ENCODE peak calls at places on chromosomes 3 and 15, in five cellular contexts. R is lower lobe of right lung; T is endodermal cell; A is A549; V is CD4-positive, alpha-beta memory T cell. L is an unnamed sample.
A peak's percentile ranks its signal among the peaks of the same experiment; 100 is the strongest.

GRCh38 chr3:171488479-171488878 is 28.3 kb upstream of the TNIK start:
- DNase-seq in R (no peak), T (no peak), A (no peak), V (no peak), L (no peak)

GRCh38 chr15:42548258-42549051 is at the start of the genes HAUS2 and LRRC57:
- DNase-seq in R (peak; percentile 93), T (peak; percentile 96), A (peak; percentile 88), V (peak; percentile 86), L (peak; percentile 93)

GRCh38 chr3:151813777-151814176 is at the start of gene AADAC:
- DNase-seq in R (no peak), T (no peak), A (no peak), V (no peak), L (no peak)

GRCh38 chr15:99429681-99430081 is 136.1 kb upstream of the MEF2A start:
- DNase-seq in R (no peak), T (no peak), A (no peak), V (no peak), L (peak; percentile 2)

GRCh38 chr3:10552631-10552943 is 47.2 kb upstream of the ATP2B2 start:
- DNase-seq in R (no peak), T (peak; percentile 25), A (no peak), V (peak; percentile 7), L (no peak)

GRCh38 chr3:172341482-172342059 is 106.7 kb downstream of the GHSR start:
- DNase-seq in R (no peak), T (no peak), A (peak; percentile 13), V (peak; percentile 58), L (no peak)

GRCh38 chr3:67381667-67382272 is 272.6 kb downstream of the SUCLG2 start:
- DNase-seq in R (no peak), T (no peak), A (peak; percentile 2), V (peak; percentile 21), L (peak; percentile 42)

GRCh38 chr3:28328188-28329151 is 20.1 kb upstream of the ZCWPW2 start:
- DNase-seq in R (no peak), T (no peak), A (no peak), V (peak; percentile 51), L (no peak)

GRCh38 chr15:80467311-80467714 is 63.1 kb downstream of the ARNT2 start:
- DNase-seq in R (no peak), T (no peak), A (no peak), V (no peak), L (no peak)

GRCh38 chr3:51371943-51372557 is 13.0 kb upstream of the MANF start:
- DNase-seq in R (no peak), T (peak; percentile 89), A (no peak), V (peak; percentile 52), L (peak; percentile 53)

GRCh38 chr3:30286007-30286669 is 320.3 kb upstream of the TGFBR2 start:
- DNase-seq in R (peak; percentile 41), T (no peak), A (peak; percentile 35), V (no peak), L (peak; percentile 20)

GRCh38 chr3:184636774-184637316 is 75.0 kb downstream of the MAGEF1 start:
- DNase-seq in R (no peak), T (no peak), A (no peak), V (no peak), L (no peak)

GRCh38 chr3:63043631-63044030 is 168.4 kb upstream of the CADPS start:
- DNase-seq in R (no peak), T (no peak), A (no peak), V (no peak), L (no peak)

GRCh38 chr15:88342666-88343065 is 86.1 kb upstream of the NTRK3 start:
- DNase-seq in R (no peak), T (no peak), A (no peak), V (no peak), L (no peak)

GRCh38 chr3:31170932-31171670 is 276.6 kb upstream of the GADL1 start:
- DNase-seq in R (no peak), T (no peak), A (no peak), V (no peak), L (no peak)

GRCh38 chr15:73948396-73948795 is 22.1 kb downstream of the LOXL1 start:
- DNase-seq in R (peak; percentile 4), T (no peak), A (no peak), V (no peak), L (no peak)

GRCh38 chr15:37088436-37088835 is 11.9 kb downstream of the MEIS2 start:
- DNase-seq in R (no peak), T (no peak), A (no peak), V (no peak), L (no peak)

GRCh38 chr3:143288944-143289343 is 169.4 kb downstream of the CHST2 start:
- DNase-seq in R (no peak), T (no peak), A (no peak), V (no peak), L (no peak)

GRCh38 chr15:51380999-51381806 is 39.7 kb downstream of the GLDN start:
- DNase-seq in R (no peak), T (peak; percentile 84), A (peak; percentile 72), V (no peak), L (peak; percentile 76)

GRCh38 chr15:33540174-33540573 is 229.4 kb downstream of the RYR3 start:
- DNase-seq in R (no peak), T (no peak), A (no peak), V (no peak), L (no peak)

GRCh38 chr3:194083253-194084224 is 52.4 kb upstream of the HES1 start:
- DNase-seq in R (no peak), T (peak; percentile 45), A (no peak), V (no peak), L (no peak)

GRCh38 chr3:171113716-171114115 is 87.2 kb upstream of the SLC2A2 start:
- DNase-seq in R (no peak), T (peak; percentile 83), A (no peak), V (no peak), L (peak; percentile 23)

GRCh38 chr3:172581757-172582166 is 58.5 kb upstream of the TNFSF10 start:
- DNase-seq in R (no peak), T (no peak), A (no peak), V (no peak), L (no peak)

GRCh38 chr3:46684881-46685280 is 8.6 kb downstream of the ALS2CL start:
- DNase-seq in R (no peak), T (no peak), A (no peak), V (no peak), L (no peak)

GRCh38 chr3:75218577-75218976 is 445.6 kb upstream of the FRG2C start:
- DNase-seq in R (no peak), T (no peak), A (no peak), V (no peak), L (no peak)

GRCh38 chr3:72086051-72086711 is 301.2 kb upstream of the PROK2 start:
- DNase-seq in R (no peak), T (no peak), A (no peak), V (no peak), L (no peak)
- H3K4me1 ChIP-seq in R (peaks cover 18% of the 10 kb centered on the region), T (no peaks in the 10 kb centered on the region), A (no peaks in the 10 kb centered on the region), V (no peaks in the 10 kb centered on the region), L (peaks cover 9% of the 10 kb centered on the region)

GRCh38 chr3:114308377-114308776 is 14.5 kb downstream of the TIGIT start:
- DNase-seq in R (no peak), T (no peak), A (no peak), V (no peak), L (no peak)
- H3K4me3 ChIP-seq in R (no peak overlapping the region), T (no peak overlapping the region), A (no peak overlapping the region), V (peak overlapping the region; percentile 12), L (no peak overlapping the region)

GRCh38 chr15:90870354-90871096 is 2.1 kb downstream of the FURIN start:
- DNase-seq in R (no peak), T (peak; percentile 69), A (no peak), V (no peak), L (no peak)
- H3K4me1 ChIP-seq in R (peaks cover 70% of the 10 kb centered on the region), T (peaks cover 47% of the 10 kb centered on the region), A (peaks cover 69% of the 10 kb centered on the region), V (peaks cover 46% of the 10 kb centered on the region), L (peaks cover 8% of the 10 kb centered on the region)

GRCh38 chr15:35669457-35670045 is 123.6 kb upstream of the DPH6 start:
- DNase-seq in R (no peak), T (peak; percentile 49), A (no peak), V (no peak), L (no peak)

GRCh38 chr15:35669021-35669420 is 123.1 kb upstream of the DPH6 start:
- DNase-seq in R (no peak), T (peak; percentile 75), A (no peak), V (no peak), L (no peak)

GRCh38 chr15:35673093-35673573 is 127.2 kb upstream of the DPH6 start:
- DNase-seq in R (no peak), T (no peak), A (no peak), V (no peak), L (no peak)

GRCh38 chr15:35671197-35671596 is 125.2 kb upstream of the DPH6 start:
- DNase-seq in R (no peak), T (no peak), A (no peak), V (no peak), L (no peak)

GRCh38 chr15:35671981-35672380 is 126.0 kb upstream of the DPH6 start:
- DNase-seq in R (no peak), T (no peak), A (no peak), V (no peak), L (no peak)
- H3K4me3 ChIP-seq in R (no peak overlapping the region), T (no peak overlapping the region), A (no peak overlapping the region), V (no peak overlapping the region), L (no peak overlapping the region)

DNA sequence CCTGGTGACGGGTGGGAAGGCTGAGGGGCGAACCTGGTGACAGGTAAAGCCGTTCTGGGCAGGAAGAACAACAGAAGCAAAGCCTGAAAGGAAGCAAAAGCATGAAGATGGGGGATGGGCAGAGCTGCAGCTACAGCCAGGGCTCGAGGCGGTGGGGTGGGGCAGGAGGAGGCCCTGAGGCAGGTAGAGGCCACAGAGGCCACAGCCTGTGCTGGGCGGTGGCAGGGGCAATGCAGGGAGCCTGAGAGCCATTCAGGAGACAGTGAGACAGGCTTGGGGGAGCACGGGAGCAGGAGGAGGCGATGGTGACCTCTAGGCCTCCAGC is 8.2 kb downstream of the PCSK6 start:
- DNase-seq in R (no peak), T (peak; percentile 45), A (no peak), V (no peak), L (no peak)
- H3K4me1 ChIP-seq in R (no peaks in the 10 kb centered on the region), T (peaks cover 5% of the 10 kb centered on the region), A (peaks cover 3% of the 10 kb centered on the region), V (no peaks in the 10 kb centered on the region), L (no peaks in the 10 kb centered on the region)

GRCh38 chr3:128076783-128077624 is 24.8 kb downstream of the SEC61A1 start:
- DNase-seq in R (peak; percentile 71), T (no peak), A (no peak), V (peak; percentile 30), L (peak; percentile 33)
- H3K4me3 ChIP-seq in R (peak overlapping the region; percentile 58), T (no peak overlapping the region), A (no peak overlapping the region), V (peak overlapping the region; percentile 39), L (peak overlapping the region; percentile 12)